ENCODE peak calls at places on chromosomes 16 and 17, in seven cellular contexts. X, Q, N, S, O, F and V are unnamed samples.

GRCh38 chr16:51982715-51983680 is 563.9 kb downstream of the TOX3 start:
- DNase-seq in X (peak; percentile 78), Q (peak; percentile 15), N (peak; percentile 52), S (peak; percentile 58), O (no peak), F (peak; percentile 19), V (peak; percentile 56)

GRCh38 chr17:57004944-57005579 is 27.1 kb downstream of the SCPEP1 start:
- DNase-seq in X (no peak), Q (peak; percentile 35), N (peak; percentile 30), S (no peak), O (no peak), F (no peak), V (no peak)

GRCh38 chr17:69779378-69780214 is 295.4 kb upstream of the KCNJ16 start:
- DNase-seq in X (peak; percentile 90), Q (no peak), N (no peak), S (no peak), O (no peak), F (no peak), V (no peak)

GRCh38 chr17:81428521-81428920 is 33.3 kb downstream of the BAHCC1 start:
- DNase-seq in X (no peak), Q (no peak), N (no peak), S (no peak), O (no peak), F (no peak), V (no peak)

GRCh38 chr16:29974291-29975133 is 844 bp downstream of the TAOK2 start:
- DNase-seq in X (peak; percentile 12), Q (peak; percentile 35), N (no peak), S (peak; percentile 26), O (no peak), F (peak; percentile 38), V (peak; percentile 49)

GRCh38 chr17:28942925-28943324 is 8.4 kb downstream of the PHF12 start:
- DNase-seq in X (no peak), Q (no peak), N (no peak), S (no peak), O (no peak), F (no peak), V (no peak)

GRCh38 chr16:53504161-53504663 is 1.2 kb upstream of the AKTIP start:
- DNase-seq in X (peak; percentile 31), Q (peak; percentile 43), N (peak; percentile 36), S (peak; percentile 51), O (no peak), F (peak; percentile 59), V (peak; percentile 45)

GRCh38 chr17:53794875-53795274 is 27.9 kb upstream of the KIF2B start:
- DNase-seq in X (no peak), Q (no peak), N (no peak), S (no peak), O (no peak), F (no peak), V (no peak)

GRCh38 chr16:58346831-58347371 is 45.4 kb upstream of the GINS3 start:
- DNase-seq in X (no peak), Q (no peak), N (no peak), S (no peak), O (no peak), F (no peak), V (no peak)

GRCh38 chr17:10699861-10700260 is 2.5 kb downstream of the ADPRM start:
- DNase-seq in X (no peak), Q (no peak), N (no peak), S (no peak), O (no peak), F (no peak), V (no peak)

GRCh38 chr16:35201151-35201550 is 1741.7 kb downstream of the TP53TG3F start:
- DNase-seq in X (no peak), Q (no peak), N (no peak), S (no peak), O (no peak), F (no peak), V (no peak)

GRCh38 chr16:35208001-35208935 is 1748.9 kb downstream of the TP53TG3F start:
- DNase-seq in X (no peak), Q (no peak), N (no peak), S (no peak), O (no peak), F (no peak), V (no peak)

GRCh38 chr16:35200662-35201061 is 1741.2 kb downstream of the TP53TG3F start:
- DNase-seq in X (no peak), Q (no peak), N (no peak), S (no peak), O (no peak), F (no peak), V (no peak)

GRCh38 chr16:35207059-35207999 is 1747.9 kb downstream of the TP53TG3F start:
- DNase-seq in X (no peak), Q (no peak), N (no peak), S (peak; percentile 90), O (no peak), F (no peak), V (no peak)

GRCh38 chr16:35203636-35204035 is 1744.2 kb downstream of the TP53TG3F start:
- DNase-seq in X (no peak), Q (no peak), N (no peak), S (no peak), O (no peak), F (no peak), V (no peak)
- H3K9me3 ChIP-seq in X (peaks cover 25% of the 10 kb centered on the region), Q (no peaks in the 10 kb centered on the region), N (peaks cover 22% of the 10 kb centered on the region), S (no peaks in the 10 kb centered on the region), O (no peaks in the 10 kb centered on the region), F (no peaks in the 10 kb centered on the region), V (no peaks in the 10 kb centered on the region)

GRCh38 chr17:38419508-38419981 is 8.7 kb upstream of the ARHGAP23 start:
- DNase-seq in X (no peak), Q (no peak), N (no peak), S (no peak), O (no peak), F (no peak), V (no peak)

GRCh38 chr17:38421224-38421841 is 6.9 kb upstream of the ARHGAP23 start:
- DNase-seq in X (peak; percentile 69), Q (no peak), N (no peak), S (no peak), O (no peak), F (peak; percentile 50), V (no peak)

GRCh38 chr17:38420518-38420917 is 7.7 kb upstream of the ARHGAP23 start:
- DNase-seq in X (no peak), Q (no peak), N (no peak), S (no peak), O (no peak), F (no peak), V (no peak)

GRCh38 chr17:38424297-38424972 is 3.8 kb upstream of the ARHGAP23 start:
- DNase-seq in X (no peak), Q (no peak), N (no peak), S (no peak), O (no peak), F (no peak), V (no peak)

DNA sequence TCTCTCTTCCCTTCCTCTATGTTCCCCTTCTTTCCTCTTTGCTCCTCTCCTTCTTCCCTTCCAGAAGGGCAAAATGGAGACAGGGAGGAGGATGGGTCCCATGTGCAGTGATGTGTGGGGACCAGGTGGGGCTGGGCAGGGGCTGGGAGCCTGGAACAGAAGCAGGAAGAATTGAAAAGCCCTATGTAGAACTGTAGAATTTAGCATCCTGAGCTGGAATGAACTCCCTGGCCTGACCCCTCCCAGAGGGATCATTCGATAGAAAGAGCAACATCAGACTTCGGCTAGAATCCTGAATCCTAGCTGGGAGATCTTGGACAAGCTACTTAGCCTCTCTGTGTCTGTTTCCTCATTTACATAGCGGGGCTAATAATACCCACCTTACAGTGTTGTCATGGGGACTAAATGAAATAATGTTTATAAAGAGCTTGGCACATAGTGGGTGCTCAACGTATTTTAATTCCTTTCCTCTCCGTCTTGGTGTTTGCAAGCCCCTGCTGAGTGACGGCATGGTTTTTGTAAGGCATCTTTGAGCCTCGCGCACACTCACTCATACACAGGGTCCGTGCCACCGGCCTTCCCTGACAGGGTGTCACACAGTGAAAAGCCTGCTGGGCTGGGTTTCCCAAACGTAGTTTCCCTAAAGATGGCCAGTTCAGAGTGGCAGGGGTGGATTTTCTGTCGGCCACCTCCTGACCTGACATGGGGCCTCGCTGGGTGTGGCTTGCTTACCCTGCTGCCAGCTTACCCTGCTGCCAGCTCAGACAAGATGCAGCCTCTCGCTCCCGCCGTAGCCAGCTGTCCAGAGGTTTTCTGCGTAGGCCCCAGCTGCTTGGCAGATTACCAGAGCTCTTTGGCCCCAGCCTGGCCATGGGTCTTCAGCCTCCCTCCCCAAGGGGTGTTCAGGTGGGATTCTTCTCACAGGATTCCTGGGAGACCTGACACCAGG is 6.1 kb upstream of the ARHGAP23 start:
- DNase-seq in X (no peak), Q (no peak), N (no peak), S (no peak), O (no peak), F (no peak), V (no peak)
- H3K4me1 ChIP-seq in X (peaks cover 20% of the 10 kb centered on the region), Q (peaks cover 29% of the 10 kb centered on the region), N (peaks cover 70% of the 10 kb centered on the region), S (peaks cover 42% of the 10 kb centered on the region), O (peaks cover 37% of the 10 kb centered on the region), F (peaks cover under 1% of the 10 kb centered on the region), V (peaks cover 24% of the 10 kb centered on the region)

GRCh38 chr17:36069131-36069530 is 5.1 kb downstream of the CCL18 start:
- DNase-seq in X (no peak), Q (no peak), N (no peak), S (no peak), O (no peak), F (no peak), V (no peak)

GRCh38 chr17:36064142-36064541 is at the start of gene CCL18:
- DNase-seq in X (no peak), Q (no peak), N (no peak), S (no peak), O (no peak), F (no peak), V (no peak)

GRCh38 chr17:36068524-36068923 is 4.5 kb downstream of the CCL18 start:
- DNase-seq in X (no peak), Q (no peak), N (no peak), S (no peak), O (no peak), F (no peak), V (no peak)

GRCh38 chr17:36070427-36070826 is 6.4 kb downstream of the CCL18 start:
- DNase-seq in X (no peak), Q (no peak), N (no peak), S (no peak), O (no peak), F (no peak), V (no peak)

GRCh38 chr17:36066365-36066945 is 2.4 kb downstream of the CCL18 start:
- DNase-seq in X (no peak), Q (no peak), N (no peak), S (no peak), O (no peak), F (no peak), V (no peak)
- TF ChIP-seq POLR2A in X (no peak), Q (no peak), N (no peak), S (no peak), O (no peak), F (no peak), V (no peak)

GRCh38 chr16:35184356-35184870 is 1725.0 kb downstream of the TP53TG3F start:
- DNase-seq in X (no peak), Q (no peak), N (no peak), S (no peak), O (no peak), F (no peak), V (no peak)

GRCh38 chr16:35182043-35182677 is 1722.7 kb downstream of the TP53TG3F start:
- DNase-seq in X (no peak), Q (no peak), N (no peak), S (no peak), O (no peak), F (no peak), V (no peak)

GRCh38 chr16:35180970-35181369 is 1721.6 kb downstream of the TP53TG3F start:
- DNase-seq in X (no peak), Q (no peak), N (no peak), S (no peak), O (no peak), F (no peak), V (no peak)

GRCh38 chr16:35181422-35182030 is 1722.1 kb downstream of the TP53TG3F start:
- DNase-seq in X (no peak), Q (no peak), N (no peak), S (no peak), O (no peak), F (no peak), V (no peak)

GRCh38 chr16:35182943-35183550 is 1723.6 kb downstream of the TP53TG3F start:
- DNase-seq in X (no peak), Q (no peak), N (no peak), S (no peak), O (no peak), F (no peak), V (no peak)
- H3K9me3 ChIP-seq in X (peaks cover 32% of the 10 kb centered on the region), Q (no peaks in the 10 kb centered on the region), N (peaks cover 24% of the 10 kb centered on the region), S (no peaks in the 10 kb centered on the region), O (no peaks in the 10 kb centered on the region), F (no peaks in the 10 kb centered on the region), V (no peaks in the 10 kb centered on the region)